ENCODE peak calls at places on chromosomes 4 and X, in six cellular contexts. N, C, E, D, L and Z are unnamed samples.

GRCh38 chr4:76867880-76868655 is 29.9 kb downstream of the SOWAHB start:
- DNase-seq in N (peak; percentile 96), C (no peak), E (no peak), D (peak; percentile 16), L (no peak), Z (no peak)

GRCh38 chr4:155629183-155629825 is 37.3 kb upstream of the GUCY1A1 start:
- DNase-seq in N (no peak), C (no peak), E (no peak), D (no peak), L (no peak), Z (no peak)

GRCh38 chr4:112664611-112665010 is 27.7 kb downstream of the LARP7 start:
- DNase-seq in N (no peak), C (no peak), E (no peak), D (no peak), L (no peak), Z (no peak)

GRCh38 chr4:54571293-54571723 is 86.4 kb upstream of the KIT start:
- DNase-seq in N (no peak), C (no peak), E (no peak), D (no peak), L (no peak), Z (no peak)

GRCh38 chr4:172709376-172709775 is 459.2 kb upstream of the GALNT7 start:
- DNase-seq in N (no peak), C (no peak), E (no peak), D (no peak), L (no peak), Z (no peak)

GRCh38 chr4:40204507-40205258 is 7.9 kb downstream of the RHOH start:
- DNase-seq in N (no peak), C (no peak), E (no peak), D (no peak), L (no peak), Z (no peak)

GRCh38 chr4:169620846-169621228 is 459 bp downstream of the CLCN3 start:
- DNase-seq in N (peak; percentile 45), C (peak; percentile 47), E (no peak), D (peak; percentile 23), L (no peak), Z (no peak)

GRCh38 chr4:5865896-5866599 is 26.8 kb downstream of the CRMP1 start:
- DNase-seq in N (no peak), C (no peak), E (no peak), D (no peak), L (no peak), Z (no peak)

GRCh38 chrX:71618303-71618721 is at the start of gene CXCR3:
- DNase-seq in N (no peak), C (peak; percentile 37), E (no peak), D (no peak), L (peak; percentile 38), Z (peak; percentile 43)

GRCh38 chr4:132180020-132180427 is 969.1 kb upstream of the PCDH10 start:
- DNase-seq in N (no peak), C (no peak), E (no peak), D (no peak), L (no peak), Z (no peak)

GRCh38 chrX:72141372-72142004 is 9.8 kb upstream of the RTL5 start:
- DNase-seq in N (no peak), C (no peak), E (no peak), D (no peak), L (no peak), Z (no peak)

GRCh38 chr4:187378441-187378840 is 617.1 kb upstream of the ZFP42 start:
- DNase-seq in N (no peak), C (no peak), E (no peak), D (no peak), L (no peak), Z (no peak)

GRCh38 chr4:187383181-187383580 is 612.4 kb upstream of the ZFP42 start:
- DNase-seq in N (no peak), C (no peak), E (no peak), D (no peak), L (no peak), Z (no peak)

DNA sequence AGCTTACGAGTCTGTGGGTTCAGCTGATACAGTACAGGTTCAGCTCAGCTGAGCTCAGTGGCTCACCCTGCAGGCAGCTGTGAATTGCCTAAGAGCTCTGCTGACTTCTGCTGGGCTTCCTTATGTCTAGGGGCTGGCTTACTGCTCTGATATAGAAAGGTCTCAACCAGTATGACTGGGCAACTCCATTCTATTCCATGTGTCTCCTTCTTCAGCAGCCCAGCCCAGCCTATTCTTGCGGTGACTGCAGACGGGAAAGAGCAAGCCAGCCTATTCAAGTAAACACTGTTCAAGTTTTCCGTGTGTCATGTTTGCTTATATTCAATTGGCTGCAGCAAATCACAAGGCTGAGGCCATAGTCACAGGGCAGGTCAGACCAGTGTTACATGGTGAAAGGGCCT is 615.4 kb upstream of the ZFP42 start:
- DNase-seq in N (peak; percentile 29), C (peak; percentile 38), E (peak; percentile 14), D (peak; percentile 41), L (peak; percentile 28), Z (no peak)
- TF ChIP-seq CTCF in N (peak; percentile 32), C (peak; percentile 8), E (no peak), D (peak; percentile 56), L (no peak), Z (no peak)

GRCh38 chrX:7720519-7720918 is 122.5 kb upstream of the VCX start:
- DNase-seq in N (no peak), C (no peak), E (no peak), D (no peak), L (no peak), Z (no peak)
- TF ChIP-seq CTCF in N (no peak), C (no peak), E (no peak), D (no peak), L (no peak), Z (no peak)

GRCh38 chr4:186554485-186554884 is 882 bp downstream of the MTNR1A start:
- DNase-seq in N (peak; percentile 88), C (peak; percentile 31), E (peak; percentile 42), D (no peak), L (peak; percentile 42), Z (no peak)
- TF ChIP-seq CTCF in N (peak; percentile 17), C (no peak), E (no peak), D (no peak), L (no peak), Z (no peak)

GRCh38 chrX:111568356-111568755 is 56.9 kb downstream of the SERTM2 start:
- DNase-seq in N (no peak), C (no peak), E (no peak), D (peak; percentile 36), L (no peak), Z (no peak)
- TF ChIP-seq CTCF in N (peak; percentile 15), C (no peak), E (no peak), D (peak; percentile 82), L (no peak), Z (no peak)

DNA sequence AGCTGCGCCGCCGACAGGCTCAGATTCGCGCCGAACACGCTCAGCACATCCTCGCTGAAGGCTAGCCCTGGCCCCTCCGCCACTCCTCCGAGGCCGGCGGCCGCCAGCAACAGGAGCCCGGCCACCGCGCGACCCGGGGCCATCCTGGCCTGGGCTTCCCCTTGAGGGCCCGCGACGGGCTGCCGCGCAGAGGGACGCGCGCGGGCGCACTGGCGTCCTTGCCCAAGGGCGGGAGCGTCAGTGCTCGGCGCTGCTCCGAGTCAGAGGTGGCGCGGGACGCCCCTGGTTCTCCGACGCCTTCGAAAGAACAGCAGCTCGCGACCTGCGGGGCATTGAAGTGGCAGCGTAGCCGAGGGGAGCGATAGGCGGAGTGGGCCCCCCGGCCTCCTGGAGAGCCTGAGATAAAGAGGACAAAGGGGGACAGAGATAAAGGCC is 745 bp downstream of the SLC39A8 start:
- DNase-seq in N (no peak), C (peak; percentile 75), E (peak; percentile 52), D (peak; percentile 70), L (peak; percentile 76), Z (peak; percentile 76)
- TF ChIP-seq CTCF in N (no peak), C (no peak), E (no peak), D (no peak), L (no peak), Z (no peak)

DNA sequence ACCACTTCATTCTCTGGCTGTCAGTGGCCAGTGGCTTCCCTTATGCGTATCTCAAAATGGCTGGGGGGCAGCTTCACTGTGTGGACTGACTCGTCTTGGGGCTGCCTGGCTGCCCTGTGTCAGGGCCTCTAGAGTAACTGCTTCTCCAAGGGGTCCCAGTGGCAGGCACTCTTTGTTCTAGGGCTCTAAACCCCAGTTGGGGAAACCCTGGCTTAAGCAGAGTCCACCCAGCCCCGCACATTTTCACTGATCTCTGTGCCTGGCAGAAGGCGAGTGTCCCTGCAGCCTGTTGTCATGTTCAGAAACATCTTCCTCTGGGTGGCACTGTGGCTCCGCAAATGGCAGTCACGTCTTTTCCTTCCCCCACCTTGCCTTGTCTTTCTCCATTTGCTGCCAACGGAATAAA is 59.7 kb downstream of the NBDY start:
- DNase-seq in N (no peak), C (no peak), E (no peak), D (no peak), L (no peak), Z (no peak)
- TF ChIP-seq CTCF in N (no peak), C (peak; percentile 16), E (no peak), D (no peak), L (peak; percentile 68), Z (no peak)

DNA sequence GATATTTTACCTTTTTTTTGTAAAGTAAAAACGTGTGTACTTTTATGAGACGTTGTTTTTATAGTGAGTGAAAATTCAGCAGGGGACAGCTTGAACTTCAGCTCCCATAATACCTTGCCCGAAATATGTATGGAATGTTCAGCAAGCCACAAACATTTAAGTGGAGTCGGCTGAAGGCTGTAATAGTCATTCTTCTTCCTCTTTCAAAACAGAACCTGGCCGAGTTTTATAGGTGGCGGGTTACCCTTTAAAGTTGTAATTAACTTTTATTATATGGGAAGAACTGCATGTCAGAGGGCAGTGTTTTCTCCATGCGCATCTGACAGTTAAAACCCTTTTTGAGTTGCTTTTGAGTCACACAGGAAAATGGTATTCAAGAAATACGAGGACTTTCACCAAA is 50.7 kb downstream of the CLDN34 start:
- DNase-seq in N (peak; percentile 52), C (no peak), E (peak; percentile 31), D (no peak), L (no peak), Z (no peak)
- TF ChIP-seq CTCF in N (no peak), C (no peak), E (no peak), D (no peak), L (no peak), Z (no peak)

DNA sequence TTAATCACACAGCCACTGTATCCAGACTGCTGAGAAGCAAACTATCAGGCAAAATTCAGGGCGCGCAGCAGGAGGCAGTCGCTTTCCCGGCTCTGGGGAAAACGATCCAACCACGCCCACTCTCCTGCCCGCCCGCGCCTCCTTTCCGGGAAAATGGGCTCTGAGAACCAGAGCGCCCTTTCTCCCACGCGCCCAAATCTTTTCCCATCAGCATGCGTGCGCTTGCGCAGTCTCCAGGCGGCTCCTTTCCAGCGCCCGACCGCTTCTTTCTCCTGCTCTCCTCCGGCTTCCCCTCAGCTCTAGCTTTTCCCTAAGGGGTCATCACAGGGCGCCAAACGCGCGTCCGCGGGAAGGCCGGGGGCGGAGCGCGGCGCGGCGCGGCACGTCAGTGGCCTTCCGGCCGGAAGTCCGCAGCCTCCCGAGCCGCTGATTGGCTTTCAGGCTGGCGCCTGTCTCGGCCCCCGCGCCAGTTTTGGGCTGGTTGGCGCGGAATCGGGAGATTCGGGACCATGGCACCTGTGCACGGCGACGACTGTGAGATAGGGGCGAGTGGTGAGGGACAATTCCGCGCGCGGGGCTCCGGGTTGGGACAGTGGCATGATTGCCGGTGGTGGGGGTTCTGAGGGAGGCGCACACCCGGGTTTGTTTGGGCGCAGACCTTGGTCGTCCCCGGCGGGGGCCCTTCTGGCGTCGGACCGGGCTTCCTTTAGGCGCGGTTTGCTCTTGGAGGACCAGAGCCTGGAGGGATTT is at the start of gene POLA1:
- DNase-seq in N (peak; percentile 87), C (peak; percentile 89), E (peak; percentile 94), D (peak; percentile 93), L (peak; percentile 91), Z (peak; percentile 83)
- TF ChIP-seq CTCF in N (no peak), C (no peak), E (no peak), D (peak; percentile 46), L (no peak), Z (no peak)